ENCODE peak calls at places on chromosomes 13 and 19, in nine cellular contexts. Y, X, S, Q, V, E, D, F and L are unnamed samples.

GRCh38 chr19:57887195-57887941 is 1.5 kb downstream of the ZNF814 start:
- DNase-seq in X (no peak), D (no peak), E (no peak), Y (no peak), Q (no peak), S (peak; percentile 12), V (no peak), F (no peak), L (no peak)

GRCh38 chr19:55781112-55781511 is 12.2 kb downstream of the RFPL4AL1 start:
- DNase-seq in E (no peak), Y (no peak), D (no peak), F (no peak), S (no peak), V (no peak), Q (no peak), X (no peak), L (no peak)

GRCh38 chr19:17560205-17560595 is 4.8 kb downstream of the COLGALT1 start:
- DNase-seq in F (no peak), D (no peak), S (no peak), E (no peak), X (no peak), Y (no peak), Q (no peak), V (no peak), L (no peak)

GRCh38 chr19:35977446-35978222 is 17.4 kb upstream of the SDHAF1 start:
- DNase-seq in X (no peak), Y (no peak), Q (peak; percentile 53), S (no peak), F (no peak), E (no peak), V (peak; percentile 53), D (peak; percentile 86), L (no peak)

GRCh38 chr13:46160474-46161066 is 21.4 kb downstream of the LCP1 start:
- DNase-seq in S (no peak), Q (peak; percentile 74), Y (no peak), D (no peak), X (no peak), E (no peak), V (peak; percentile 58), F (no peak), L (no peak)

GRCh38 chr19:28008695-28009094 is 1204.3 kb downstream of the UQCRFS1 start:
- DNase-seq in Q (no peak), X (no peak), E (no peak), F (no peak), S (no peak), Y (no peak), V (no peak), D (no peak), L (no peak)

GRCh38 chr13:70043685-70044084 is 63.9 kb upstream of the ATXN8OS start:
- DNase-seq in Y (no peak), E (no peak), X (no peak), Q (no peak), F (no peak), D (no peak), V (no peak), S (no peak), L (no peak)

GRCh38 chr19:36489920-36490415 is 607 bp upstream of the ZNF566 start:
- DNase-seq in E (peak; percentile 81), Y (peak; percentile 90), F (no peak), D (no peak), Q (peak; percentile 93), X (peak; percentile 76), V (peak; percentile 94), S (peak; percentile 83), L (no peak)

GRCh38 chr19:14407889-14408640 is 11.1 kb downstream of the DDX39A start:
- DNase-seq in Y (no peak), E (no peak), D (no peak), Q (no peak), F (no peak), X (peak; percentile 58), S (peak; percentile 87), V (peak; percentile 13), L (no peak)
- TF ChIP-seq POLR2AphosphoS5 in Y (peak; percentile 77), E (no peak), D (peak; percentile 54), Q (peak; percentile 40), F (no peak), X (no peak), S (peak; percentile 77), V (no peak), L (no peak)

GRCh38 chr19:8462601-8463000 is 17.8 kb downstream of the HNRNPM start:
- DNase-seq in Y (no peak), E (no peak), D (no peak), Q (no peak), V (no peak), S (no peak), X (no peak), F (no peak), L (no peak)

GRCh38 chr19:8461891-8462290 is 17.1 kb downstream of the HNRNPM start:
- DNase-seq in S (no peak), V (no peak), X (no peak), E (no peak), F (no peak), Y (no peak), D (no peak), Q (no peak), L (no peak)

GRCh38 chr19:8459520-8460260 is 14.9 kb downstream of the HNRNPM start:
- DNase-seq in X (no peak), V (peak; percentile 29), Y (no peak), Q (no peak), D (no peak), E (no peak), F (no peak), S (no peak), L (no peak)

GRCh38 chr19:8460516-8461298 is 15.9 kb downstream of the HNRNPM start:
- DNase-seq in F (peak; percentile 29), Q (no peak), Y (no peak), X (no peak), V (no peak), D (no peak), E (no peak), S (no peak), L (no peak)

DNA sequence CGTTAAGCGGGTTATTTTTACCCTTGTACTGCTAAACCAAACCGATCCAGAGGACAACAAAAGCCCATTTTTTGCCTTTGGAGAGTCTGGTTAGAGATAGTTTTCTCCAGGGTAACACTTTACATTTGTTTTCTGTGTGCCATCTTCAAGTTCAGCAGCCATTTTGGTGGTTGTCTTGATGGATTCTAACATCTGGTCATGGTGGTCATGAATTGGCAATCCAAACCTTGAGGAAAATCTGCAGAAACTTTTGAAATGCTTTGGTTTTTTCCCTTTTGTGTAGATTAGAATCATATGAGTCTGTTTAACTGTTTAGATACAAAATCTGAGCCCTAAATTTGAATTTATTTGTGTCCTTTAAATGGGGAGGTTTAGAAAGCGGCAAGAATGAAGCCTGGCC is 16.6 kb downstream of the HNRNPM start:
- DNase-seq in D (no peak), X (no peak), V (no peak), Y (no peak), E (no peak), Q (no peak), S (no peak), F (no peak), L (no peak)
- H3K27ac ChIP-seq in D (no peak overlapping the region), X (no peak overlapping the region), V (no peak overlapping the region), Y (no peak overlapping the region), E (no peak overlapping the region), Q (no peak overlapping the region), S (no peak overlapping the region), F (no peak overlapping the region), L (no peak overlapping the region)

GRCh38 chr19:8025321-8025720 is 19.9 kb upstream of the ELAVL1 start:
- DNase-seq in D (no peak), F (no peak), V (no peak), X (no peak), Q (no peak), E (no peak), S (no peak), Y (no peak), L (no peak)

GRCh38 chr19:8030906-8031305 is 21.7 kb upstream of the CCL25 start:
- DNase-seq in D (no peak), S (no peak), V (no peak), E (no peak), F (no peak), Q (no peak), Y (no peak), X (no peak), L (no peak)

GRCh38 chr19:8034178-8034525 is 18.4 kb upstream of the CCL25 start:
- DNase-seq in Y (no peak), D (no peak), F (no peak), E (no peak), X (no peak), S (no peak), Q (no peak), V (no peak), L (no peak)

GRCh38 chr19:8023371-8023770 is 17.9 kb upstream of the ELAVL1 start:
- DNase-seq in V (no peak), F (no peak), E (no peak), Y (no peak), D (no peak), X (no peak), Q (no peak), S (no peak), L (no peak)

DNA sequence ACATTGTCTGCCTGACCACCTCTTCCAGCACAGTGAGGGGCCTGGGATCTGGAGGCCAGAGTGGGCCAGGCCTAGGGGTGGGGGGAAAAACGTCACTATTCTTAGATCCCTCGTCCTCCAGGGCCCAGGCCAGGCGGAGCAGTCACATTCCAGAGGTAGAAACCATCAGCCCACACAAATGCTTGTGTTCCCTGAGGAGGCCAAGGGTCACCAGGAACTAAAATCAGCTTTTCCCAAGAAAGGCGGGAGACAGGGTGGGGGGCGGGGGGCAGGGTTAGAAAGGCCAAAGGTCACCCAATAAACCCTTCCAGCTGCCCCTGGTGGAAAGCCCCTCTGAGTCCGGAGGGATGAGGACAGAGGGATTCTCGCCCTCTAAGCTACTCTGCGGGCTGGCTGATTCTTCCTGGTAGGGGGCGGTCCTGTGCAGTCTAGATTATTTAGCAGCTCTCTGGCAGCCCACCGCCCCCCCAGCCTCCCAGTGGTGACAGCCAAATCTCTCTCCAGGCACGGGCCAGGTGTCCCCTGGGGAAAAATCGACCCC is 23.5 kb upstream of the CCL25 start:
- DNase-seq in S (no peak), D (peak; percentile 65), Q (peak; percentile 29), E (no peak), Y (no peak), F (no peak), X (no peak), V (no peak), L (no peak)
- TF ChIP-seq POLR2A in S (no peak), D (no peak), Q (no peak), E (no peak), Y (no peak), F (no peak), X (no peak), V (no peak), L (no peak)

GRCh38 chr13:38685974-38686571 is 804 bp upstream of the FREM2 start:
- DNase-seq in X (no peak), Q (peak; percentile 5), F (no peak), V (no peak), E (no peak), D (no peak), Y (no peak), S (no peak), L (no peak)

GRCh38 chr13:38684714-38685113 is 2.2 kb upstream of the FREM2 start:
- DNase-seq in F (no peak), V (no peak), S (no peak), Q (no peak), X (no peak), D (no peak), Y (no peak), E (no peak), L (no peak)

GRCh38 chr13:38687246-38688229 is 661 bp downstream of the FREM2 start:
- DNase-seq in V (no peak), F (peak; percentile 64), Y (no peak), Q (no peak), X (no peak), D (peak; percentile 72), E (no peak), S (no peak), L (peak; percentile 12)

GRCh38 chr13:38688674-38689073 is 1.8 kb downstream of the FREM2 start:
- DNase-seq in X (no peak), F (peak; percentile 61), Y (no peak), V (no peak), E (no peak), D (no peak), Q (no peak), S (no peak), L (no peak)

DNA sequence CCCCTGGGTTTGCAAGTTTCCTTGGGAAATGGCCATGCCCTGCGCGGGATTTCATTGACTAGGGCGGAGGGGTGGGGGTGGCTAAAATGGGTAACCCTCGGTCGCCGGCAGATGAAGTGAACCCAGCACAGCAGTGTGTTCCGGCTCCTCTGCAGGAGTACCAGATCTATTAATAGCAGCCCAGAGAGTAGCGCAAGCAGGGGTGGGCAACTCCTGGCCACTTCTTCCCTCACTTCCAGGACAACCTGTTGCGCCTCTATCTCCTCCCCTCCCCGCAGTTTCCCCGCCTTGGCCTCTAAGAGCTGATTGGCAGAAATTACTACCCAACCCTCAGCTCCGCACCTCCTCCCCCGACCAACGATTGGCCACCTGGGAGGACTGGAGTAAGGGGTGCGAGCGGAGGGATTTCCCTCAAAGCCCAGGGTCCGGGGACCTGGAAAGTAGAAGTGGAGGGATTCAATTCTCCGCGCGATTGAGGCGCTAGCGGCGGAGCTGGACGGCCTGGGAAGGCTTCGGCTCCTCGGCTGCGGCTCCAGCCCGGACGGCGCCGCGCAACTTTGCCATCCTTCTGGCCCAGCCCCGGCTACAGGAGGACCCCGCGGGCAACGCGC is at the start of gene FREM2:
- DNase-seq in S (peak; percentile 33), Y (no peak), E (no peak), D (peak; percentile 89), X (peak; percentile 57), F (peak; percentile 68), V (no peak), Q (no peak), L (peak; percentile 46)
- TF ChIP-seq POLR2AphosphoS5 in S (no peak), Y (no peak), E (no peak), D (peak; percentile 75), X (no peak), F (peak; percentile 39), V (no peak), Q (no peak), L (peak; percentile 29)